ENCODE peak calls at places on chromosome 7, in six cellular contexts. S is A549, B is HCT116, U is K562, F is WTC11, V is GM12878. H is an unnamed sample.

GRCh38 chr7:27843584-27844305 is 103.8 kb downstream of the TAX1BP1 start:
- DNase-seq in S (no peak), B (no peak), U (no peak), F (no peak), V (no peak), H (no peak)

GRCh38 chr7:98703916-98704315 is 86.8 kb downstream of the NPTX2 start:
- DNase-seq in S (no peak), B (no peak), U (no peak), F (no peak), V (no peak), H (peak)

GRCh38 chr7:28988818-28989595 is 30.9 kb upstream of the TRIL start:
- DNase-seq in S (no peak), B (no peak), U (no peak), F (no peak), V (no peak), H (no peak)

GRCh38 chr7:137025469-137026175 is 157.2 kb downstream of the CHRM2 start:
- DNase-seq in S (no peak), B (no peak), U (no peak), F (no peak), V (no peak), H (no peak)

GRCh38 chr7:34087892-34088891 is 182.9 kb downstream of the BMPER start:
- DNase-seq in S (no peak), B (peak), U (no peak), F (peak), V (no peak), H (peak)

GRCh38 chr7:95002726-95003125 is 95.3 kb downstream of the PPP1R9A start:
- DNase-seq in S (no peak), B (no peak), U (no peak), F (no peak), V (no peak), H (no peak)

GRCh38 chr7:93923946-93924345 is 2.4 kb downstream of the GNG11 start:
- DNase-seq in S (no peak), B (no peak), U (no peak), F (no peak), V (no peak), H (no peak)

GRCh38 chr7:116525298-116525912 is 569 bp downstream of the CAV1 start:
- DNase-seq in S (no peak), B (no peak), U (peak), F (peak), V (no peak), H (no peak)

GRCh38 chr7:73742753-73743641 is 4.4 kb upstream of the ABHD11 start:
- DNase-seq in S (no peak), B (peak), U (no peak), F (peak), V (no peak), H (no peak)

GRCh38 chr7:67301667-67302066 is 305.0 kb downstream of the TYW1 start:
- DNase-seq in S (no peak), B (no peak), U (no peak), F (no peak), V (no peak), H (peak)

GRCh38 chr7:5382281-5383041 is 41.2 kb downstream of the TNRC18 start:
- DNase-seq in S (no peak), B (no peak), U (peak), F (peak), V (no peak), H (no peak)

GRCh38 chr7:36658603-36659516 is 65.4 kb downstream of the AOAH start:
- DNase-seq in S (peak), B (no peak), U (no peak), F (no peak), V (no peak), H (peak)

GRCh38 chr7:157521061-157521731 is 184.4 kb downstream of the DNAJB6 start:
- DNase-seq in S (no peak), B (no peak), U (no peak), F (peak), V (no peak), H (no peak)

GRCh38 chr7:157523371-157523765 is 186.6 kb downstream of the DNAJB6 start:
- DNase-seq in S (no peak), B (no peak), U (no peak), F (no peak), V (no peak), H (no peak)

GRCh38 chr7:157522954-157523353 is 186.2 kb downstream of the DNAJB6 start:
- DNase-seq in S (no peak), B (no peak), U (no peak), F (no peak), V (no peak), H (no peak)

GRCh38 chr7:157521752-157522151 is 184.9 kb downstream of the DNAJB6 start:
- DNase-seq in S (no peak), B (no peak), U (no peak), F (no peak), V (no peak), H (no peak)

GRCh38 chr7:157522189-157522588 is 185.4 kb downstream of the DNAJB6 start:
- DNase-seq in S (no peak), B (no peak), U (no peak), F (no peak), V (no peak), H (no peak)
- TF ChIP-seq MAX in S (no peak), B (no peak), U (no peak), F (no peak), V (no peak), H (no peak)

DNA sequence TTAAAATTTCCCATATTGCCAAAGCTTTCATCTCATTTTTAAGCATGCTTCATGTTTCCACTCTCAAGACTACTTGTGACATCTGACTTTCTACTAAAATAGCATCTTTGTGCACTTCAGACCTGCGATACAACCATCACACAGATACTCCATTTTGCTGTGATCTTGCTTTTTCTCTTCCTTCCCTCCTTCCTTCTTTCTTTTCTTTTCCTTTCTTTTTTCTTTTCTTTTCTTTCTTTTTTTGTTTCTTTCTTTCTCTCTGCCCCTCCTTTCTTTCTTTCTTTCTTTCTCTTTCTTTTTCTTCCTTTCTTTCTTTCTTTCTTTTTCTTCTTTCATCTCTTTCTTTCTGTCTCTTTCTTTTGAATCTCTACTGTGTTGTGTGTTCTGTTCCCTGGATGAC is 194.0 kb upstream of the KCND2 start:
- DNase-seq in S (no peak), B (no peak), U (no peak), F (no peak), V (no peak), H (no peak)
- TF ChIP-seq MAX in S (no peak), B (no peak), U (no peak), F (no peak), V (no peak), H (no peak)

DNA sequence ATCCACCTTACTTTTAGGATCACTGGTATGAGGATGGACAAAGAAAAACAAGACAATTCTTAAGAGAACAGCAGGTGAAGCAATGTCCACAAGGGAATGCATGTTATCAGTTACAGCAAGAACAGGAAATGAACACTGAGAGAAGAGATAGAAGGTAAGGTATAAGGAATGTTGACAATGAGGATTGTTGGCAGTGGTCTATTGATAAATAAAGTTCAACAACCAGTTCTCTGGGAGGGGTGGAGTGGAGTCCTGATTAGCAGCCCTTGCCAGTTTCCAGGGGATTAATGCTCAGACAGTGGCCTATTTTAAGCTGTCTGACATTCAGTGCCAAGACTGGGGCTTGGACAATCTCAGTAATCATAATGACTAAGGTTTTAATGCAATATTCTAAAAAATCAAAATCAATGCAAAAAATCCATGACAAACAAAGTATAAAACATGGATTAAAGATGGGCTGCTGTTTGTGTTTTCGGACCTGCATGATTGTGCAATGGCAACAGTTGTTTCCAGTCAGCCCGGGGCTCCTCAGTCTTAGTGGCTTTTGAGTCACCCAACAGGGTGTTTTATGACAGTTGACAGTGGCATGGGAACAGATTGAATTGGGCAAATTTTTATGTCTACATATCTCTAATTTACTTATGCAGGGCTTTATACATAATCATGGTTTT is 13.8 kb upstream of the AKR1B1 start:
- DNase-seq in S (no peak), B (no peak), U (no peak), F (no peak), V (no peak), H (no peak)
- TF ChIP-seq MAX in S (no peak), B (no peak), U (no peak), F (no peak), V (no peak), H (no peak)

GRCh38 chr7:68789597-68789996 is 808.7 kb upstream of the AUTS2 start:
- DNase-seq in S (no peak), B (no peak), U (no peak), F (no peak), V (no peak), H (no peak)
- TF ChIP-seq MAX in S (no peak), B (no peak), U (no peak), F (no peak), V (no peak), H (peak)

GRCh38 chr7:96800824-96801223 is 91.2 kb upstream of the SEM1 start:
- DNase-seq in S (no peak), B (no peak), U (no peak), F (no peak), V (no peak), H (no peak)
- TF ChIP-seq MAX in S (no peak), B (no peak), U (no peak), F (no peak), V (no peak), H (no peak)

GRCh38 chr7:30770936-30771858 is at the start of gene MINDY4:
- DNase-seq in S (peak), B (peak), U (peak), F (peak), V (no peak), H (peak)
- TF ChIP-seq MAX in S (peak), B (peak), U (peak), F (peak), V (no peak), H (no peak)

GRCh38 chr7:51950811-51951210 is 634.2 kb upstream of the COBL start:
- DNase-seq in S (no peak), B (no peak), U (no peak), F (no peak), V (no peak), H (no peak)

GRCh38 chr7:51949726-51950644 is 633.4 kb upstream of the COBL start:
- DNase-seq in S (no peak), B (no peak), U (no peak), F (peak), V (no peak), H (no peak)
- TF ChIP-seq MAX in S (no peak), B (no peak), U (no peak), F (peak), V (no peak), H (no peak)

GRCh38 chr7:141456298-141456697 is 94.9 kb upstream of the AGK start:
- DNase-seq in S (no peak), B (no peak), U (no peak), F (no peak), V (no peak), H (no peak)

GRCh38 chr7:141455686-141456085 is 95.5 kb upstream of the AGK start:
- DNase-seq in S (no peak), B (no peak), U (no peak), F (no peak), V (no peak), H (no peak)

GRCh38 chr7:141451232-141451631 is 100.0 kb upstream of the AGK start:
- DNase-seq in S (no peak), B (no peak), U (no peak), F (no peak), V (no peak), H (no peak)

GRCh38 chr7:141454338-141454737 is 96.9 kb upstream of the AGK start:
- DNase-seq in S (no peak), B (no peak), U (no peak), F (no peak), V (no peak), H (no peak)

DNA sequence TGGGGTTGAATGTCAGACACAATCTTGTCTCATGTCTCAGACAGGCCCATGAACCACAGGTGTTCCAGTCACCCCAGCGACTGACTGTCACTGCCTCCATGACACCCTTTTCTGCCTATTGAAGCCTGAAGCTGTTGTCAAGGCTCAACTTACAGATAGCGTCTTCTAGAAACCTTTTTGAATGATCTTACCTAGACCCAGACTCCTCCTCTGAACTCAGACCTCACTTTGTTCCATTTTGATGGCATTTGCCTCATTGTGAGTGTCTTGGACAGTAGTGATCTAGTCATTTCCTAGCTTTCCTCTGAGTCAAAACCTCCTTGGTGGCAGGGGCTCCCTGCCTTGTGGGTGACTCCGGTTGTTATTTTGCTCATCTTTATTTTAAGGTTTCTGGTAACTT is 98.3 kb upstream of the AGK start:
- DNase-seq in S (no peak), B (no peak), U (no peak), F (no peak), V (no peak), H (no peak)
- TF ChIP-seq MAX in S (no peak), B (no peak), U (no peak), F (no peak), V (no peak), H (no peak)

DNA sequence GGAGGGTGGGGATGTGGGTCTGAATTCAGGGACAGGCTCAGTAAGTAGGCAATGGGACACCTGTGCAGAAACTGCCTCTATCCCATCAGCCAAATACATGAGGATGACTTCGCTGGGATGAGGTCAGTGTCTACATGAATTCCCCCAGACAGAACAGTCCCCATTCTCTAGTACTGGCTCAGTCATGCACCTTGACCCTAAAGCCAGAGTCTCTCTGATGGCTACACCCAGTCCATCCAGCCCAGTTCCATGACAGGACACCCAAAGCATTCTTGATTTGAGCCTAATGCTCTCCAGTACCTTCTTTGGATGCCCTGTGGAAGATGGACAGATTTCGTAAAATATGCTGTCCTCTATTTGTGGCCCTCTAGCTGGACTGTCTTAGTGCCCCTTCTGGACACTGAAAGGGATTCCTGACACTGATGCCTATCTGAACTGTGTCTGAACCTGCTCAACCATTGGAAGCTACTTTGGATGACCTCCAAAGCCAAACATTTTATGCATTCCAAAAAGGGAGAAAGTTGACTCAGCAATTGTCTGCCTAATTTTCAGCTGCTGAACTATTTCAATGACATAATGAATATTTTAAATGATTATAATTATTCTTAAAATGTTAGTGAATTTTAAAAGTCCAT is 14.6 kb downstream of the SFRP4 start:
- DNase-seq in S (no peak), B (no peak), U (peak), F (no peak), V (no peak), H (no peak)
- TF ChIP-seq MAX in S (peak), B (no peak), U (no peak), F (no peak), V (no peak), H (no peak)

H was measured in NB4.